ENCODE peak calls at places on chromosomes 12 and 14, in ten cellular contexts. C is heart left ventricle; I is psoas muscle; R is stimulated activated CD4-positive, alpha-beta T cell treated with anti-CD3 and anti-CD28 coated beads, Interleukin-4, amount 100 ng/mL, for 48 hours; N is A172; V is endothelial cell; A is AG10803; D is RCC 7860; P is WERI-Rb-1; M is NT2/D1. K is an unnamed sample.

GRCh38 chr14:88258026-88258425 is 65.0 kb downstream of the KCNK10 start:
- DNase-seq in V (no peak), D (no peak), M (no peak), R (no peak), C (no peak), I (no peak), A (no peak), P (no peak), N (no peak), K (no peak)

GRCh38 chr14:26730929-26731618 is 133.2 kb upstream of the NOVA1 start:
- DNase-seq in A (no peak), V (peak; percentile 41), N (peak; percentile 1), I (peak; percentile 33), D (no peak), M (peak; percentile 11), R (no peak), C (no peak), P (peak; percentile 57), K (peak; percentile 27)

GRCh38 chr14:55849833-55850232 is 268.4 kb upstream of the PELI2 start:
- DNase-seq in C (no peak), M (no peak), N (no peak), D (no peak), V (no peak), A (no peak), P (no peak), R (no peak), I (no peak), K (no peak)

GRCh38 chr12:70671698-70672097 is 34.5 kb upstream of the PTPRB start:
- DNase-seq in N (no peak), R (no peak), M (no peak), C (no peak), P (no peak), A (no peak), I (no peak), D (no peak), V (no peak), K (no peak)

GRCh38 chr14:42140001-42140400 is 533.3 kb downstream of the LRFN5 start:
- DNase-seq in P (no peak), N (no peak), A (peak; percentile 26), M (no peak), R (no peak), D (no peak), V (no peak), I (no peak), C (no peak), K (no peak)

GRCh38 chr14:52400846-52401245 is 86.7 kb downstream of the PTGER2 start:
- DNase-seq in V (no peak), I (no peak), C (no peak), D (no peak), R (no peak), M (no peak), A (no peak), P (no peak), N (no peak), K (no peak)

GRCh38 chr12:63805704-63806672 is 26.3 kb downstream of the RXYLT1 start:
- DNase-seq in P (no peak), I (no peak), N (no peak), R (no peak), D (no peak), M (no peak), V (no peak), A (no peak), C (no peak), K (no peak)

GRCh38 chr12:23771230-23771949 is 178.1 kb downstream of the SOX5 start:
- DNase-seq in C (no peak), N (no peak), A (no peak), D (no peak), M (no peak), I (peak; percentile 63), P (no peak), R (no peak), V (no peak), K (no peak)

GRCh38 chr12:6824962-6825381 is 3.2 kb upstream of the P3H3 start:
- DNase-seq in N (no peak), A (peak; percentile 29), I (no peak), M (no peak), D (no peak), V (no peak), R (no peak), C (no peak), P (no peak), K (no peak)

GRCh38 chr14:69360438-69361108 is 37.5 kb downstream of the ERH start:
- DNase-seq in I (no peak), V (no peak), A (no peak), C (no peak), R (no peak), P (no peak), D (no peak), N (no peak), M (no peak), K (peak; percentile 24)

GRCh38 chr12:52305921-52306705 is 14.8 kb upstream of the KRT81 start:
- DNase-seq in D (no peak), M (no peak), I (no peak), A (no peak), R (no peak), P (no peak), N (no peak), V (peak; percentile 18), C (no peak), K (no peak)

GRCh38 chr12:53502983-53503728 is 2.1 kb downstream of the TARBP2 start:
- DNase-seq in P (no peak), C (no peak), I (no peak), M (no peak), D (no peak), R (no peak), A (no peak), V (no peak), N (no peak), K (no peak)

GRCh38 chr12:69633061-69633460 is 22.4 kb upstream of the LRRC10 start:
- DNase-seq in D (no peak), N (no peak), V (no peak), C (no peak), R (no peak), A (no peak), I (no peak), P (no peak), M (no peak), K (no peak)

GRCh38 chr14:34387974-34388533 is 74.0 kb downstream of the SPTSSA start:
- DNase-seq in N (no peak), I (no peak), R (no peak), D (no peak), M (no peak), V (no peak), A (no peak), P (no peak), C (no peak), K (no peak)

GRCh38 chr14:69034612-69035262 is 55.6 kb upstream of the ACTN1 start:
- DNase-seq in C (no peak), N (no peak), R (no peak), D (no peak), M (no peak), V (no peak), I (no peak), P (no peak), A (no peak), K (no peak)

GRCh38 chr12:51863921-51864700 is 15.6 kb upstream of the FIGNL2 start:
- DNase-seq in I (peak; percentile 61), C (peak; percentile 65), R (peak; percentile 23), V (peak; percentile 70), P (peak; percentile 90), M (peak; percentile 80), N (no peak), A (no peak), D (no peak), K (peak; percentile 71)

GRCh38 chr12:88062464-88062863 is 33.3 kb upstream of the C12orf50 start:
- DNase-seq in C (no peak), D (no peak), P (no peak), M (no peak), A (no peak), I (no peak), N (no peak), R (no peak), V (no peak), K (no peak)

GRCh38 chr14:35952584-35952983 is 126.4 kb downstream of the BRMS1L start:
- DNase-seq in R (no peak), A (no peak), N (no peak), C (no peak), M (no peak), D (no peak), P (no peak), I (no peak), V (no peak), K (no peak)

GRCh38 chr12:109154485-109155438 is 38.4 kb downstream of the ACACB start:
- DNase-seq in V (peak; percentile 78), R (peak; percentile 72), D (peak; percentile 6), M (peak; percentile 94), I (peak; percentile 93), N (peak; percentile 79), P (peak; percentile 78), A (peak; percentile 61), C (peak; percentile 91), K (no peak)

GRCh38 chr14:96341323-96341722 is 21.8 kb downstream of the ATG2B start:
- DNase-seq in V (no peak), N (no peak), D (no peak), P (no peak), C (no peak), M (no peak), A (no peak), R (no peak), I (no peak), K (no peak)

GRCh38 chr14:103870144-103870876 is 22.9 kb upstream of the PPP1R13B start:
- DNase-seq in V (no peak), P (no peak), R (no peak), N (no peak), D (no peak), A (no peak), C (no peak), I (no peak), M (no peak), K (no peak)

GRCh38 chr14:49621114-49621881 is 699 bp downstream of the MGAT2 start:
- DNase-seq in N (peak; percentile 26), M (no peak), R (peak; percentile 55), P (peak; percentile 88), C (peak; percentile 89), V (peak; percentile 70), I (peak; percentile 91), D (no peak), A (peak; percentile 68), K (peak; percentile 39)

GRCh38 chr12:52879394-52880351 is 25.2 kb downstream of the KRT8 start:
- DNase-seq in A (peak; percentile 82), N (peak; percentile 94), D (peak; percentile 67), P (peak; percentile 80), M (peak; percentile 89), C (peak; percentile 87), V (peak; percentile 90), R (peak; percentile 61), I (peak; percentile 79), K (peak; percentile 98)

GRCh38 chr14:105682956-105683570 is 156.7 kb downstream of the TMEM121 start:
- DNase-seq in C (no peak), V (no peak), A (no peak), D (no peak), M (no peak), P (no peak), I (no peak), N (no peak), R (no peak), K (no peak)

GRCh38 chr12:72274926-72275325 is 2.8 kb downstream of the TRHDE start:
- DNase-seq in N (no peak), P (no peak), V (no peak), M (no peak), R (no peak), I (peak; percentile 38), A (peak; percentile 76), C (no peak), D (no peak), K (no peak)

GRCh38 chr12:64893961-64894360 is 69.5 kb downstream of the TBC1D30 start:
- DNase-seq in R (no peak), I (no peak), V (no peak), A (peak; percentile 70), N (no peak), M (no peak), D (no peak), C (no peak), P (no peak), K (no peak)

GRCh38 chr12:96099986-96100385 is 64.6 kb upstream of the LTA4H start:
- DNase-seq in N (no peak), V (peak; percentile 33), A (no peak), I (no peak), R (no peak), D (no peak), P (no peak), M (no peak), C (no peak), K (no peak)

GRCh38 chr14:77554816-77555599 is 56.4 kb upstream of the ISM2 start:
- DNase-seq in V (no peak), R (no peak), M (no peak), N (no peak), A (no peak), P (no peak), C (no peak), I (no peak), D (no peak), K (no peak)